ENCODE peak calls at places on chromosomes 5 and 9, in six cellular contexts. N, O, S, Z, V and Y are unnamed samples.

GRCh38 chr5:58649716-58650115 is 66.8 kb downstream of the RAB3C start:
- DNase-seq in S (no peak), O (no peak), N (no peak), V (no peak), Z (no peak), Y (no peak)

GRCh38 chr9:22036866-22037626 is 27.9 kb upstream of the CDKN2B start:
- DNase-seq in O (peak; percentile 85), Z (no peak), V (no peak), N (no peak), S (no peak), Y (peak; percentile 88)

GRCh38 chr9:100217536-100217935 is 118.5 kb downstream of the INVS start:
- DNase-seq in O (no peak), Z (no peak), S (no peak), N (no peak), V (no peak), Y (no peak)

GRCh38 chr5:167861134-167861930 is 430.1 kb upstream of the WWC1 start:
- DNase-seq in S (no peak), N (peak; percentile 54), O (peak; percentile 55), V (no peak), Z (peak; percentile 2), Y (no peak)

GRCh38 chr5:12245429-12245828 is 341.2 kb upstream of the CTNND2 start:
- DNase-seq in V (no peak), N (no peak), Z (no peak), O (peak; percentile 47), S (no peak), Y (no peak)

GRCh38 chr9:81578606-81579005 is 110.7 kb downstream of the TLE1 start:
- DNase-seq in O (no peak), S (no peak), N (no peak), V (no peak), Z (no peak), Y (no peak)

GRCh38 chr5:26009742-26010141 is 1028.6 kb downstream of the CDH9 start:
- DNase-seq in S (peak; percentile 0), O (no peak), Z (no peak), N (no peak), V (no peak), Y (no peak)

GRCh38 chr5:180810210-180811011 is 7.8 kb upstream of the MGAT1 start:
- DNase-seq in Z (peak; percentile 96), N (peak; percentile 99), O (peak; percentile 98), S (peak; percentile 99), V (peak; percentile 95), Y (peak; percentile 70)

GRCh38 chr5:36768450-36768849 is 108.1 kb upstream of the NIPBL start:
- DNase-seq in O (no peak), N (no peak), Z (no peak), S (no peak), V (no peak), Y (no peak)

GRCh38 chr5:73022480-73023169 is 66.8 kb downstream of the FCHO2 start:
- DNase-seq in S (no peak), N (no peak), Z (no peak), O (peak; percentile 25), V (no peak), Y (no peak)

GRCh38 chr5:56530031-56530430 is 285.3 kb upstream of the MAP3K1 start:
- DNase-seq in Z (no peak), O (no peak), N (no peak), V (no peak), S (no peak), Y (no peak)

GRCh38 chr9:78654324-78654723 is 357.4 kb downstream of the PSAT1 start:
- DNase-seq in S (no peak), Z (no peak), V (no peak), N (no peak), O (no peak), Y (no peak)

GRCh38 chr9:14985419-14985818 is 75.2 kb upstream of the FREM1 start:
- DNase-seq in O (no peak), N (no peak), S (no peak), V (no peak), Z (no peak), Y (no peak)

GRCh38 chr5:58922392-58923171 is 339.7 kb downstream of the RAB3C start:
- DNase-seq in V (no peak), S (peak; percentile 74), N (peak; percentile 88), O (no peak), Z (no peak), Y (no peak)

GRCh38 chr5:20655211-20655610 is 667.2 kb upstream of the CDH18 start:
- DNase-seq in S (no peak), V (no peak), O (no peak), Z (no peak), N (no peak), Y (no peak)

GRCh38 chr5:106094836-106095235 is 1575.9 kb downstream of the EFNA5 start:
- DNase-seq in Z (no peak), V (no peak), O (no peak), S (no peak), N (no peak), Y (no peak)

GRCh38 chr9:71928376-71928775 is 16.9 kb downstream of the C9orf85 start:
- DNase-seq in O (no peak), Z (no peak), N (no peak), S (no peak), V (no peak), Y (no peak)

GRCh38 chr5:72436796-72437471 is 70.3 kb downstream of the ZNF366 start:
- DNase-seq in V (no peak), N (no peak), Z (no peak), O (no peak), S (no peak), Y (no peak)

GRCh38 chr9:75651709-75652108 is 238.8 kb upstream of the PCSK5 start:
- DNase-seq in S (no peak), N (no peak), Z (no peak), O (no peak), V (no peak), Y (no peak)

GRCh38 chr9:5450360-5451051 is at the start of gene CD274:
- DNase-seq in Z (peak; percentile 74), O (peak; percentile 62), S (peak; percentile 60), V (peak; percentile 65), N (peak; percentile 96), Y (peak; percentile 78)

GRCh38 chr9:80605129-80605528 is 1033.4 kb downstream of the TLE4 start:
- DNase-seq in V (no peak), N (no peak), Z (no peak), O (peak; percentile 16), S (no peak), Y (no peak)

GRCh38 chr9:135093111-135093510 is 5.6 kb downstream of the OLFM1 start:
- DNase-seq in O (no peak), Z (no peak), S (no peak), N (no peak), V (no peak), Y (no peak)

GRCh38 chr5:103569313-103570060 is 6.9 kb upstream of the NUDT12 start:
- DNase-seq in S (no peak), O (no peak), V (no peak), Z (no peak), N (no peak), Y (no peak)

GRCh38 chr5:172496671-172497371 is 42.5 kb upstream of the SH3PXD2B start:
- DNase-seq in O (no peak), Z (no peak), V (no peak), N (peak; percentile 88), S (peak; percentile 14), Y (no peak)

GRCh38 chr5:42993516-42994284 is 46.4 kb downstream of the ANXA2R start:
- DNase-seq in O (no peak), Z (peak; percentile 46), S (no peak), N (no peak), V (peak; percentile 56), Y (no peak)

GRCh38 chr9:114446036-114446435 is 58.3 kb upstream of the AKNA start:
- DNase-seq in Z (no peak), S (no peak), V (no peak), O (peak; percentile 41), N (no peak), Y (no peak)
- H3K27ac ChIP-seq in Z (no peak overlapping the region), S (peak overlapping the region; percentile 22), V (no peak overlapping the region), O (no peak overlapping the region), N (no peak overlapping the region), Y (no peak overlapping the region)

DNA sequence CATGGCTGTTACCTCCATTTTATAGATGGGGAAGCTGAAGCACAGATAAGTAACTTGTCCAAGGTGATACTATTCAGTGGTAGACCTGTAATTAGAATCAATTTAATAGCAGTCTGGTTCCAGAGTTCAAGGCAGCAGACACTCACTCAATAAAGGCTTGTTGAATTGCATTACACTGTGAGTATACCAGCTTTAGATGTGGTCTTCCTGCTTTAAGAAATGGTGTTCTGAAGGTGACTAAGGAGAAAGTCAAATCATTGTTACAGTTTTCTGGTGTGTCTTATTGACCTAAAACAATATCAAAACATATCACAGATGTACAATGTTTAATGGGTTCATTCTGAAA is 153.8 kb upstream of the ELL2 start:
- DNase-seq in S (no peak), V (no peak), N (no peak), O (no peak), Z (no peak), Y (no peak)
- H3K27ac ChIP-seq in S (no peak overlapping the region), V (no peak overlapping the region), N (no peak overlapping the region), O (no peak overlapping the region), Z (no peak overlapping the region), Y (peak overlapping the region; percentile 90)

GRCh38 chr9:113257863-113258262 is 17.5 kb downstream of the CDC26 start:
- DNase-seq in V (no peak), O (no peak), S (no peak), N (no peak), Z (no peak), Y (no peak)
- H3K27ac ChIP-seq in V (no peak overlapping the region), O (no peak overlapping the region), S (no peak overlapping the region), N (no peak overlapping the region), Z (no peak overlapping the region), Y (no peak overlapping the region)

DNA sequence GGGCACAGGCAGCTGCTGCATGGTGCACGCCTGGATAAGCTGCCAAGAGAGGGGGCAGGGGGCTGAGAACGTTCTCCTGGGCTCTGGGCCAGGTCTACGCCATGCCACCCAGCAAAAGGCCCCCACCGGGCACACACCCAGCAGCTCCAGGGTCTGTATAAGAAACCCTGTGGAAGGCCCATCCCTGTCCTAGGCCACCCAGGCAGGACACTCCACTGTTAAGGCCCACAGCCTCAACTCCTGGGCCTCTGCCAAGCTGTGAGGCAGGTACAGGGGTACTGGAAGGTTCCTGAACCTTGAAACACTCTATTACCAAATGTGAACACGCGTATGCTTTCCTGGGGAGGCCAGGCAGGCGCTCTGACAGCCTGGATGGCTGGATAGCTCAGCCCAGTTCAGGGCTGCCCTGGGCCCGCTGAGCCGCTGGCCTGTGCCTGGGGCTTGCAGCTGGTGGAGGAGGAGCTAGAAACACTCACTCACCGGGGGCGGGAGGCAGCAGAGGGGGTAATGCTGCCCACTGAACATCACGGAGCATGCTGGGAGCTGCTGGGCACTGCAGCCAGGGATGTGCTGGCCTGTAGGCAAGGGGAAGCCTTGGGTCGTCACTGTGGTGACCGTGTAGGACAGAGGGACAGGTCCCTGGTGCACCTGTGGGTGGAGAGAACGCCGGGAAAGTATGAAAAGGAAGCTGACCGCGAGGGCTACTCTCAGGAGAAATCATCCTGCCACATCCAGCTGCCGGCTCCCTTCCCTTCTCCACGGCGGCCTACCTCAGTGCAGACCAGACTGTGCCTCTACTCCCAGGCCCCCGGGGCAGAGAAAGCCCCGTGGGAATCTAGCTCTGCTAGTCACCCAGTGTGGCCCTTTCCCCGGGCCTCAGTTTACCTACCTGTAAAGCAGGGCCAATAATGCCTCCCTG is 6.0 kb downstream of the RNF44 start:
- DNase-seq in V (no peak), Z (peak; percentile 50), S (peak; percentile 72), O (peak; percentile 38), N (peak; percentile 69), Y (no peak)
- H3K27ac ChIP-seq in V (peak overlapping the region; percentile 32), Z (peak overlapping the region; percentile 99), S (peak overlapping the region; percentile 84), O (peak overlapping the region; percentile 96), N (peak overlapping the region; percentile 1), Y (no peak overlapping the region)

GRCh38 chr9:93582550-93582949 is 6.2 kb downstream of the PHF2 start:
- DNase-seq in O (no peak), Z (no peak), S (no peak), V (no peak), N (no peak), Y (no peak)
- H3K27ac ChIP-seq in O (no peak overlapping the region), Z (no peak overlapping the region), S (no peak overlapping the region), V (no peak overlapping the region), N (peak overlapping the region; percentile 4), Y (no peak overlapping the region)